ENCODE peak calls at places on chromosomes 3 and 15, in ten cellular contexts. H, U, L, G, M, X, Q, I, S and F are unnamed samples.

GRCh38 chr3:188158731-188159355 is 4.9 kb downstream of the LPP start:
- DNase-seq in Q (no peak), H (no peak), M (no peak), G (no peak), U (no peak), L (no peak), X (no peak), I (no peak), S (no peak), F (no peak)

GRCh38 chr15:48550822-48551525 is 94.5 kb downstream of the FBN1 start:
- DNase-seq in X (no peak), L (no peak), G (no peak), Q (no peak), M (no peak), H (no peak), S (peak), U (no peak), I (no peak), F (no peak)

GRCh38 chr15:28112101-28112760 is 13.1 kb upstream of the OCA2 start:
- DNase-seq in S (no peak), I (peak), L (no peak), G (no peak), U (no peak), X (no peak), M (no peak), Q (no peak), H (no peak), F (no peak)

GRCh38 chr3:36988336-36988735 is 4.6 kb downstream of the EPM2AIP1 start:
- DNase-seq in H (no peak), M (no peak), X (no peak), I (no peak), L (no peak), Q (no peak), S (no peak), G (no peak), U (no peak), F (no peak)

GRCh38 chr3:148319161-148319915 is 378.4 kb upstream of the AGTR1 start:
- DNase-seq in L (no peak), Q (no peak), X (no peak), H (no peak), U (no peak), M (no peak), I (no peak), G (no peak), S (no peak), F (no peak)

GRCh38 chr3:126261037-126261436 is 80.7 kb upstream of the ALDH1L1 start:
- DNase-seq in Q (no peak), H (no peak), I (peak), M (peak), U (no peak), L (no peak), S (peak), G (no peak), X (peak), F (peak)

GRCh38 chr3:59253523-59253922 is 203.7 kb upstream of the CFAP20DC start:
- DNase-seq in I (no peak), X (no peak), H (no peak), U (no peak), M (no peak), L (no peak), S (no peak), Q (no peak), G (no peak), F (no peak)

GRCh38 chr15:64808785-64809453 is 16.5 kb downstream of the PIF1 start:
- DNase-seq in G (peak), Q (no peak), I (no peak), S (no peak), X (no peak), M (no peak), U (no peak), H (no peak), L (no peak), F (no peak)

GRCh38 chr3:17179381-17180205 is 294.8 kb downstream of the PLCL2 start:
- DNase-seq in I (no peak), H (no peak), X (no peak), M (no peak), Q (no peak), L (no peak), U (no peak), S (no peak), G (no peak), F (no peak)

GRCh38 chr15:40899536-40900207 is 5.4 kb downstream of the VPS18 start:
- DNase-seq in G (no peak), H (no peak), U (peak), X (no peak), M (no peak), S (no peak), L (no peak), Q (no peak), I (no peak), F (no peak)

GRCh38 chr3:17740703-17741102 is 1.7 kb downstream of the TBC1D5 start:
- DNase-seq in L (no peak), G (no peak), X (peak), I (no peak), M (no peak), U (no peak), S (no peak), H (peak), Q (no peak), F (no peak)

GRCh38 chr3:29183346-29184087 is 97.4 kb upstream of the RBMS3 start:
- DNase-seq in I (no peak), S (no peak), M (no peak), Q (no peak), U (no peak), G (no peak), X (no peak), L (no peak), H (no peak), F (no peak)

GRCh38 chr3:126317029-126317996 is 39.9 kb downstream of the KLF15 start:
- DNase-seq in Q (peak), H (no peak), M (no peak), X (no peak), L (no peak), U (peak), G (no peak), S (no peak), I (no peak), F (no peak)

GRCh38 chr3:120432105-120432860 is 18.5 kb downstream of the FSTL1 start:
- DNase-seq in H (no peak), G (peak), U (no peak), I (no peak), S (peak), L (no peak), M (no peak), X (no peak), Q (peak), F (no peak)

GRCh38 chr3:120816728-120817127 is 74.2 kb downstream of the GTF2E1 start:
- DNase-seq in G (no peak), Q (no peak), L (no peak), H (no peak), X (no peak), S (no peak), I (no peak), M (no peak), U (no peak), F (no peak)

GRCh38 chr3:134054231-134054630 is 24.5 kb upstream of the SLCO2A1 start:
- DNase-seq in X (no peak), H (no peak), G (no peak), L (no peak), U (peak), S (no peak), Q (no peak), I (no peak), M (no peak), F (no peak)

GRCh38 chr15:42619641-42620371 is 44.4 kb downstream of the STARD9 start:
- DNase-seq in U (no peak), Q (no peak), I (no peak), X (no peak), H (no peak), M (no peak), S (no peak), L (no peak), G (peak), F (no peak)

GRCh38 chr15:42159381-42160015 is 3.1 kb upstream of the PLA2G4F start:
- DNase-seq in X (no peak), S (no peak), I (no peak), U (no peak), H (no peak), Q (peak), L (no peak), M (peak), G (no peak), F (no peak)

GRCh38 chr15:57686657-57687056 is 19.9 kb upstream of the POLR2M start:
- DNase-seq in G (no peak), U (no peak), S (no peak), I (no peak), Q (no peak), M (no peak), H (no peak), X (no peak), L (no peak), F (no peak)

GRCh38 chr3:183385698-183386590 is 42.5 kb downstream of the MCF2L2 start:
- DNase-seq in G (no peak), S (peak), M (peak), Q (no peak), H (peak), I (no peak), X (peak), L (peak), U (no peak), F (no peak)

GRCh38 chr3:193499801-193500485 is 54.8 kb downstream of the ATP13A4 start:
- DNase-seq in X (no peak), U (no peak), G (no peak), L (no peak), I (no peak), M (no peak), H (no peak), Q (no peak), S (no peak), F (no peak)

DNA sequence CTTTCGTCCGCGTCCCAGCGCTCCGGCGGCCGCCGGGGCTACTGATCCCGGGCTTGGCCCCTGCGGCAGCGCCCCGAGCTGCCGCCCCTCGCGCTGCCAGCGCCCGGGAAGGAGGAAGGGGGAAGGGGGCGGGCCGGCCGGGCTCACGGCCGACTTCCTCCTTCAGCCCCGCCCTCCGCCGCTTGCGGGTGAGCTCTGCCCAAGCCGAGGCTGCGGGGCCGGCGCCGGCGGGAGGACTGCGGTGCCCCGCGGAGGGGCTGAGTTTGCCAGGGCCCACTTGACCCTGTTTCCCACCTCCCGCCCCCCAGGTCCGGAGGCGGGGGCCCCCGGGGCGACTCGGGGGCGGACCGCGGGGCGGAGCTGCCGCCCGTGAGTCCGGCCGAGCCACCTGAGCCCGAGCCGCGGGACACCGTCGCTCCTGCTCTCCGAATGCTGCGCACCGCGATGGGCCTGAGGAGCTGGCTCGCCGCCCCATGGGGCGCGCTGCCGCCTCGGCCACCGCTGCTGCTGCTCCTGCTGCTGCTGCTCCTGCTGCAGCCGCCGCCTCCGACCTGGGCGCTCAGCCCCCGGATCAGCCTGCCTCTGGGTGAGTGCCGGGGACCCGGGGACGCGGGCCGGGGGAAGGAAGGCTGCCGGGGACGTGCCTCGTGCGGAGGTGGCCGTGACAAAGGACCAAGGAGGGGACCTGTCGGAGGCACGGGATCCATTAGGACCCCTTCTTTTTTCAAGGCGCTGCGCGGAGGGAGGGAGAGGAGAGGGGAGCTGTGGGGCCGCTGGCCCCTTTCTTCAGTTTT is at the start of gene SEMA4B:
- DNase-seq in X (peak), G (no peak), L (no peak), M (peak), Q (no peak), I (peak), U (peak), H (no peak), S (peak), F (no peak)
- TF ChIP-seq POLR2AphosphoS5 in X (peak), G (no peak), L (peak), M (no peak), Q (no peak), I (peak), U (peak), H (peak), S (peak), F (no peak)

GRCh38 chr3:38026856-38027255 is 2.6 kb downstream of the PLCD1 start:
- DNase-seq in G (no peak), M (no peak), Q (no peak), X (no peak), I (no peak), L (no peak), S (no peak), U (no peak), H (no peak), F (no peak)

GRCh38 chr3:38029400-38030125 is at the start of gene PLCD1:
- DNase-seq in Q (peak), U (peak), M (peak), S (peak), X (peak), I (peak), H (no peak), G (no peak), L (no peak), F (peak)

GRCh38 chr3:38030126-38031021 is 932 bp upstream of the PLCD1 start:
- DNase-seq in G (no peak), X (no peak), U (no peak), M (no peak), I (no peak), Q (no peak), S (no peak), L (no peak), H (no peak), F (no peak)

GRCh38 chr3:38027466-38028465 is 1.7 kb downstream of the PLCD1 start:
- DNase-seq in M (no peak), Q (no peak), L (no peak), X (no peak), H (no peak), I (no peak), G (no peak), S (no peak), U (no peak), F (no peak)

DNA sequence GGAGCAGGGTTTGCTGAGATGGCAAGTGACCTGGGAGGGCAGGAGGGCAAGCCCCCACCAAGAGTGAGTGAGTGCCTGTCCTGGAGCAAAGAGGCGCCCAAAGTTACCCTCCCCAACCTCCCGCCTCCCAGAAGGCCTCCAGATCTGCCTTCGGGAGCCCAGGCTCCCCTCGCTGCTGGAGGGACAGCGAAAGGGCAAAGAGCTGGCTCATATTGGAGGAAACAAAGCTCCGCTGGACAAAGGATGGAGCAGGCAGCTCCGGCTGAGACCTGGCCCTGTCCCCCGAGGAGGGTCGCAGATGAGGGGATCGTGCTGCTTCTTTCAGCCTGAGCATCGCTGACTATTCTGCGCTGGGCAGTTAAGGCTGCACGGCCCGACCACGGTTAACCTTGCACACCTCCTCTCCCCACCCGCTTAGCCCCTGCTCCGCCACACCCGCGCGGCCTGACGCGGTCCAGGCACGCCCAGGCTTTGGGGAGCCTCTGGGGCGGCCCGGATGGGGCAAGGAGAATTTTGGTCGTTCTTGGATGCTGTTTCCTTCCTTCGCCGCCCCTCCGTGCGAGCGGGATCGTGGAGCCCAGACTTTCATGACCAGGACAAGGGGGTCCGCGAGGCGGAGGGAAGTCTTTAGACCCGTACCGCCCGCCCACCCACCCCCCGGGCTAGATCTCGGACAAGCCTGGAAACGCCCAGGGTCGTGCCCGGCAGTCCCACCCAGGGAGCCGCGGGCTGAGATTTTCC is 651 bp downstream of the PLCD1 start:
- DNase-seq in Q (peak), S (no peak), U (peak), X (no peak), M (no peak), H (no peak), L (no peak), G (no peak), I (no peak), F (no peak)
- H3K27ac ChIP-seq in Q (peak), S (no peak), U (peak), X (no peak), M (peak), H (no peak), L (no peak), G (no peak), I (peak), F (peak)

GRCh38 chr3:127707777-127708438 is 35.2 kb downstream of the ABTB1 start:
- DNase-seq in M (no peak), L (no peak), Q (peak), H (no peak), U (peak), S (no peak), G (no peak), X (no peak), I (peak), F (no peak)
- TF ChIP-seq POLR2AphosphoS5 in M (no peak), L (no peak), Q (no peak), H (no peak), U (no peak), S (no peak), G (no peak), X (no peak), I (peak), F (no peak)

GRCh38 chr3:31406901-31407300 is 125.8 kb upstream of the STT3B start:
- DNase-seq in Q (no peak), U (no peak), I (no peak), G (no peak), L (no peak), M (no peak), X (no peak), S (no peak), H (no peak), F (no peak)
- H3K27ac ChIP-seq in Q (no peak), U (no peak), I (no peak), G (no peak), L (no peak), M (no peak), X (no peak), S (no peak), H (no peak), F (no peak)

GRCh38 chr15:98868564-98868963 is 139.0 kb downstream of the PGPEP1L start:
- DNase-seq in X (no peak), U (no peak), L (no peak), S (no peak), G (no peak), H (no peak), Q (no peak), M (no peak), I (no peak), F (no peak)

GRCh38 chr15:98863983-98864382 is 143.6 kb downstream of the PGPEP1L start:
- DNase-seq in I (no peak), H (no peak), Q (no peak), X (no peak), S (no peak), M (no peak), G (no peak), L (no peak), U (no peak), F (no peak)

GRCh38 chr15:98866503-98866902 is 141.1 kb downstream of the PGPEP1L start:
- DNase-seq in G (no peak), Q (no peak), M (no peak), U (no peak), X (no peak), L (no peak), I (no peak), H (no peak), S (no peak), F (no peak)

GRCh38 chr15:98861188-98861587 is 146.4 kb downstream of the PGPEP1L start:
- DNase-seq in G (no peak), U (no peak), X (no peak), L (no peak), S (no peak), Q (no peak), I (no peak), H (no peak), M (no peak), F (no peak)

GRCh38 chr15:98865397-98866339 is 141.9 kb downstream of the PGPEP1L start:
- DNase-seq in S (peak), L (peak), X (peak), M (peak), U (peak), H (no peak), G (no peak), Q (peak), I (peak), F (peak)
- TF ChIP-seq POLR2AphosphoS5 in S (no peak), L (peak), X (no peak), M (no peak), U (peak), H (peak), G (no peak), Q (no peak), I (no peak), F (no peak)

GRCh38 chr15:31433101-31433500 is 106.5 kb downstream of the KLF13 start:
- DNase-seq in X (no peak), G (no peak), U (no peak), L (no peak), H (no peak), Q (no peak), I (no peak), M (no peak), S (no peak), F (no peak)
- H3K27ac ChIP-seq in X (no peak), G (no peak), U (no peak), L (no peak), H (no peak), Q (no peak), I (no peak), M (no peak), S (no peak), F (no peak)